ENCODE peak calls at places on chromosomes 4 and X, in ten cellular contexts. B is GM12878, Y is spleen, F is suprapubic skin, M is upper lobe of left lung, N is K562, X is GM23338, P is stomach, A is breast epithelium, T is esophagus muscularis mucosa. D is an unnamed sample.
A peak's percentile ranks its signal among the peaks of the same experiment; 100 is the strongest.

GRCh38 chr4:121164291-121164690 is at the start of gene TNIP3:
- DNase-seq in B (no peak), Y (no peak), F (no peak), M (no peak), N (no peak), X (no peak), P (no peak), A (no peak), T (no peak), D (peak; percentile 18)

GRCh38 chrX:129842510-129843208 is 1.0 kb downstream of the ZDHHC9 start:
- DNase-seq in B (no peak), Y (peak; percentile 77), F (no peak), M (no peak), N (no peak), X (peak; percentile 30), P (peak; percentile 55), A (no peak), T (no peak), D (peak; percentile 55)

GRCh38 chr4:156949373-156949814 is 22.2 kb downstream of the PDGFC start:
- DNase-seq in B (no peak), Y (no peak), F (no peak), M (no peak), N (no peak), X (no peak), P (no peak), A (no peak), T (no peak), D (no peak)

GRCh38 chr4:82814034-82814433 is 15.4 kb upstream of the SCD5 start:
- DNase-seq in B (no peak), Y (no peak), F (no peak), M (no peak), N (no peak), X (no peak), P (no peak), A (no peak), T (no peak), D (no peak)

GRCh38 chr4:1767770-1768366 is 25.2 kb upstream of the FGFR3 start:
- DNase-seq in B (no peak), Y (no peak), F (no peak), M (no peak), N (peak; percentile 90), X (peak; percentile 91), P (peak; percentile 47), A (no peak), T (no peak), D (peak; percentile 45)

GRCh38 chrX:17814557-17814956 is 46.5 kb downstream of the RAI2 start:
- DNase-seq in B (no peak), Y (no peak), F (no peak), M (no peak), N (no peak), X (no peak), P (no peak), A (no peak), T (no peak), D (no peak)

GRCh38 chr4:6992728-6993655 is 50.2 kb upstream of the TADA2B start:
- DNase-seq in B (no peak), Y (no peak), F (no peak), M (no peak), N (no peak), X (no peak), P (peak; percentile 48), A (no peak), T (no peak), D (no peak)

GRCh38 chr4:123856689-123857545 is 460.3 kb downstream of the SPRY1 start:
- DNase-seq in B (no peak), Y (no peak), F (no peak), M (no peak), N (no peak), X (peak; percentile 83), P (peak; percentile 36), A (no peak), T (no peak), D (peak; percentile 39)

GRCh38 chrX:38275615-38276014 is 51.7 kb downstream of the RPGR start:
- DNase-seq in B (peak; percentile 13), Y (no peak), F (no peak), M (no peak), N (no peak), X (no peak), P (no peak), A (no peak), T (no peak), D (no peak)

GRCh38 chr4:70969076-70969475 is 24.4 kb upstream of the DCK start:
- DNase-seq in B (no peak), Y (no peak), F (no peak), M (no peak), N (no peak), X (no peak), P (no peak), A (no peak), T (no peak), D (no peak)

GRCh38 chr4:76874176-76874575 is 23.8 kb downstream of the SOWAHB start:
- DNase-seq in B (no peak), Y (no peak), F (no peak), M (no peak), N (no peak), X (peak; percentile 53), P (no peak), A (no peak), T (no peak), D (no peak)

GRCh38 chr4:153297116-153297515 is 47.4 kb upstream of the MND1 start:
- DNase-seq in B (no peak), Y (no peak), F (no peak), M (peak; percentile 16), N (no peak), X (no peak), P (no peak), A (no peak), T (peak; percentile 89), D (no peak)

GRCh38 chr4:173990126-173990878 is 293.2 kb downstream of the FBXO8 start:
- DNase-seq in B (no peak), Y (no peak), F (no peak), M (no peak), N (no peak), X (peak; percentile 77), P (no peak), A (no peak), T (no peak), D (no peak)

GRCh38 chr4:101853691-101854090 is 63.2 kb downstream of the BANK1 start:
- DNase-seq in B (no peak), Y (no peak), F (no peak), M (no peak), N (no peak), X (no peak), P (no peak), A (no peak), T (no peak), D (no peak)

GRCh38 chr4:133045288-133045687 is 103.8 kb upstream of the PCDH10 start:
- DNase-seq in B (no peak), Y (no peak), F (no peak), M (no peak), N (no peak), X (no peak), P (no peak), A (no peak), T (no peak), D (no peak)

GRCh38 chr4:23888421-23889319 is 1.2 kb downstream of the PPARGC1A start:
- DNase-seq in B (no peak), Y (no peak), F (no peak), M (no peak), N (no peak), X (peak; percentile 21), P (no peak), A (no peak), T (peak; percentile 91), D (no peak)

GRCh38 chr4:23887989-23888388 is 1.9 kb downstream of the PPARGC1A start:
- DNase-seq in B (no peak), Y (no peak), F (no peak), M (no peak), N (no peak), X (no peak), P (no peak), A (no peak), T (peak; percentile 72), D (no peak)

GRCh38 chr4:23885943-23886590 is 3.8 kb downstream of the PPARGC1A start:
- DNase-seq in B (no peak), Y (no peak), F (no peak), M (no peak), N (no peak), X (no peak), P (no peak), A (no peak), T (peak; percentile 57), D (no peak)

GRCh38 chr4:23889368-23889767 is 479 bp downstream of the PPARGC1A start:
- DNase-seq in B (no peak), Y (no peak), F (no peak), M (no peak), N (no peak), X (no peak), P (no peak), A (no peak), T (no peak), D (no peak)

DNA sequence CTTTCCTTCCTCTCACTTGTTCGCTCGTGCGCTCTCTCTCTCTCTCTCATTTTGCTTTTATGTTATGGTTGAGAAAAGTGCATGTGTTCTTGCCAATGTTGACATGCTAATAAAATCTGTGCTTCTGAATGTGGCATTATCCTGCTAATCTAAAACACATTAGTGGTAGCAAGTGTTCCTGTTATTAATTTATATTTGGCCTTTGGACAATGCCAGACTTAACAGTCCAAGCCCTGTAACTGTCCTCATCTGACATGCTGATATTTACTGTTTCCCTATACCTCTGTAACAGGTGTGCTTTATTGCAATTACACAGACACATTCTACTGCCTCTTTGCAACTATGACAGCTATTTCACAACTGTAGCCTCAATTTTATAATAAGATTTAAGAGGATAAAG is 2.7 kb downstream of the PPARGC1A start:
- DNase-seq in B (no peak), Y (no peak), F (no peak), M (no peak), N (no peak), X (no peak), P (no peak), A (no peak), T (no peak), D (no peak)
- TF ChIP-seq POLR2AphosphoS5 in B (no peak), Y (no peak), F (no peak), M (no peak), N (no peak), X (no peak), P (no peak), A (no peak), T (no peak), D (no peak)

GRCh38 chr4:48594185-48594584 is 104.1 kb downstream of the ZAR1 start:
- DNase-seq in B (no peak), Y (no peak), F (no peak), M (no peak), N (no peak), X (peak; percentile 67), P (no peak), A (no peak), T (no peak), D (no peak)
- H3K36me3 ChIP-seq in B (peaks cover 3% of the 10 kb centered on the region), Y (no peaks in the 10 kb centered on the region), F (peaks cover 18% of the 10 kb centered on the region), M (peaks cover 14% of the 10 kb centered on the region), N (peaks cover 16% of the 10 kb centered on the region), X (no peaks in the 10 kb centered on the region), P (peaks cover 36% of the 10 kb centered on the region), A (peaks cover 8% of the 10 kb centered on the region), T (peaks cover 51% of the 10 kb centered on the region), D (no peaks in the 10 kb centered on the region)

GRCh38 chr4:40333921-40334352 is 1.2 kb upstream of the CHRNA9 start:
- DNase-seq in B (no peak), Y (no peak), F (no peak), M (no peak), N (peak; percentile 17), X (peak; percentile 36), P (no peak), A (no peak), T (no peak), D (no peak)
- TF ChIP-seq POLR2AphosphoS5 in B (no peak), Y (no peak), F (no peak), M (no peak), N (no peak), X (no peak), P (no peak), A (no peak), T (no peak), D (no peak)

GRCh38 chr4:95415346-95415771 is 133.4 kb downstream of the UNC5C start:
- DNase-seq in B (no peak), Y (no peak), F (no peak), M (no peak), N (no peak), X (no peak), P (no peak), A (no peak), T (no peak), D (no peak)
- H3K36me3 ChIP-seq in B (no peaks in the 10 kb centered on the region), Y (no peaks in the 10 kb centered on the region), F (no peaks in the 10 kb centered on the region), M (no peaks in the 10 kb centered on the region), N (no peaks in the 10 kb centered on the region), X (no peaks in the 10 kb centered on the region), P (no peaks in the 10 kb centered on the region), A (no peaks in the 10 kb centered on the region), T (no peaks in the 10 kb centered on the region), D (no peaks in the 10 kb centered on the region)

D was measured in transverse colon.